ENCODE peak calls at places on chromosomes 5 and 9, in four cellular contexts. One of them, this sample, is unnamed. For H3K4me1 and H3K27me3, the result is how much of the 10 kb centered on the place peaks cover.

GRCh38 chr5:119418782-119419101 is 33.6 kb upstream of the HSD17B4 start:
- DNase-seq in thoracic aorta: no peak
- DNase-seq in small intestine: no peak
- DNase-seq in GM12878: no peak
- DNase-seq in this sample: no peak

GRCh38 chr9:129143031-129143441 is 31.8 kb downstream of the PTPA start:
- DNase-seq in small intestine: peak
- DNase-seq in thoracic aorta: no peak
- DNase-seq in GM12878: no peak
- DNase-seq in this sample: peak

GRCh38 chr5:150163547-150164059 is 3.0 kb upstream of the CDX1 start:
- DNase-seq in GM12878: no peak
- DNase-seq in small intestine: peak
- DNase-seq in thoracic aorta: no peak
- DNase-seq in this sample: peak

GRCh38 chr5:72355706-72356299 is 35.6 kb downstream of the PTCD2 start:
- DNase-seq in GM12878: no peak
- DNase-seq in small intestine: peak
- DNase-seq in thoracic aorta: no peak
- DNase-seq in this sample: peak

GRCh38 chr5:6780802-6781391 is 67.7 kb downstream of the TENT4A start:
- DNase-seq in small intestine: peak
- DNase-seq in thoracic aorta: no peak
- DNase-seq in GM12878: no peak
- DNase-seq in this sample: no peak

GRCh38 chr5:122473138-122473843 is 161.3 kb downstream of the SNCAIP start:
- DNase-seq in small intestine: no peak
- DNase-seq in GM12878: no peak
- DNase-seq in thoracic aorta: no peak
- DNase-seq in this sample: no peak

GRCh38 chr5:32780508-32780919 is 69.4 kb downstream of the NPR3 start:
- DNase-seq in thoracic aorta: no peak
- DNase-seq in small intestine: no peak
- DNase-seq in GM12878: no peak
- DNase-seq in this sample: no peak

GRCh38 chr5:19048750-19049149 is 939.2 kb downstream of the CDH18 start:
- DNase-seq in GM12878: no peak
- DNase-seq in small intestine: no peak
- DNase-seq in thoracic aorta: no peak
- DNase-seq in this sample: no peak

GRCh38 chr5:133526368-133526767 is 86.0 kb downstream of the FSTL4 start:
- DNase-seq in GM12878: no peak
- DNase-seq in thoracic aorta: no peak
- DNase-seq in small intestine: no peak
- DNase-seq in this sample: no peak

GRCh38 chr9:83403864-83404263 is 134.3 kb downstream of the FRMD3 start:
- DNase-seq in thoracic aorta: no peak
- DNase-seq in small intestine: no peak
- DNase-seq in GM12878: no peak
- DNase-seq in this sample: no peak

GRCh38 chr5:31948006-31948405 is 226.1 kb downstream of the GOLPH3 start:
- DNase-seq in thoracic aorta: no peak
- DNase-seq in GM12878: no peak
- DNase-seq in small intestine: no peak
- DNase-seq in this sample: no peak

GRCh38 chr5:37598665-37599064 is 219.5 kb downstream of the WDR70 start:
- DNase-seq in thoracic aorta: no peak
- DNase-seq in GM12878: no peak
- DNase-seq in small intestine: no peak
- DNase-seq in this sample: no peak

GRCh38 chr9:87605676-87606075 is 108.0 kb downstream of the DAPK1 start:
- DNase-seq in small intestine: no peak
- DNase-seq in GM12878: no peak
- DNase-seq in thoracic aorta: no peak
- DNase-seq in this sample: no peak

GRCh38 chr5:1545126-1545797 is 21.5 kb upstream of the LPCAT1 start:
- DNase-seq in small intestine: no peak
- DNase-seq in thoracic aorta: no peak
- DNase-seq in GM12878: no peak
- DNase-seq in this sample: peak

GRCh38 chr5:107400328-107400727 is 270.4 kb downstream of the EFNA5 start:
- DNase-seq in GM12878: no peak
- DNase-seq in small intestine: no peak
- DNase-seq in thoracic aorta: no peak
- DNase-seq in this sample: no peak

GRCh38 chr9:104872959-104873850 is 54.8 kb downstream of the ABCA1 start:
- DNase-seq in small intestine: no peak
- DNase-seq in thoracic aorta: no peak
- DNase-seq in GM12878: no peak
- DNase-seq in this sample: peak

GRCh38 chr9:34442770-34443169 is 15.6 kb downstream of the FAM219A start:
- DNase-seq in thoracic aorta: no peak
- DNase-seq in small intestine: no peak
- DNase-seq in GM12878: no peak
- DNase-seq in this sample: no peak
- H3K4me1 ChIP-seq in thoracic aorta: under half
- H3K4me1 ChIP-seq in small intestine: under half
- H3K4me1 ChIP-seq in GM12878: under half
- H3K4me1 ChIP-seq in this sample: under half

DNA sequence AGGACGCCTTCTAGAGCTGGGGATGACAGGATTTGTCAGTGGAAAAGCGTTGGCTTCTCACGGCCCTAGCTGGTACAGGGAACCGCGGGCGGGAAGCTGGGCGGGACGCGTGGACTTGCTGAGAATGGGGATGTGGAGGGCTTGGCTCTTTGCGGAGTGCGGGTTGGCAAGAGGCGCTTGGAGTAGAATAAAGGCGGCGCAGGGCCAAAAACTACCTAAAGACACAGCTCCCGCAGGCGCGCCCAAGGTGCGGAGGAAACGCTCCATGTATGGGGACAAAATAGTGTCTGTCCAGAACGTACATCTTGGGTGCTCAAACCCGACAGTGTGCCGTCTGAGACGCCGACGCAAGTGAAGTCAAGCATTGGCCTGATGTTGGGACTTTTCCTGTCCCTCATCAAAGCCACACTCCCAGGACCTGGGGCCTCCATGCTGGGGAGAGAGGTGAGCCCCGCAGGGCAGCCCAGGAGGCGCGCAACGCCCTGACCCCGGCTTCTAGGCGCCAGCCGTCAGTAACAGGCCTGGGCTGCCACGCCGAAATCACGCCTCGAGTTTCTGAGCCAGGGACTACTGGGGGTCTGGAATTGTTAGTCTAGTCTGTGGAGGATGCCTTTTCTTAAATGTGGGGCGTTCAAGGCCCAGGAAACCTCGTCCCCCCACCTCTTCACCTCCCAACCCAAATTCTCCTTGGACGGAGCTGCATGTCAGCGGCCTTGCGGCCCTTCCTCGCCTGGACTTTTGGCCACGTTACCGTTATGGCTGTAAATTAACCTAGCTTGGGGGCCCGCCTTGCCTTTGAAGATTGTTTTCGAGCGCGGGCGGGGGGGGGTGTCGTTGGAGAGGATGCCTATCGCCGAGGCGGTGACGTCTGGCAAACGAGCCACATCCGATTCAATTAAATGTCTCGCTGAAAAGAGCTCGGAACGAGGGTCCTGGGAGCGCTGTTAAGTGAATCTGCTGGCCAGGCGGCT is 1.8 kb upstream of the NKX2-5 start:
- DNase-seq in small intestine: no peak
- DNase-seq in GM12878: no peak
- DNase-seq in thoracic aorta: no peak
- DNase-seq in this sample: no peak
- H3K27me3 ChIP-seq in small intestine: under half
- H3K27me3 ChIP-seq in GM12878: under half
- H3K27me3 ChIP-seq in thoracic aorta: under half
- H3K27me3 ChIP-seq in this sample: under half

GRCh38 chr5:78823196-78823595 is 161.9 kb downstream of the ARSB start:
- DNase-seq in small intestine: no peak
- DNase-seq in GM12878: peak
- DNase-seq in thoracic aorta: no peak
- DNase-seq in this sample: no peak

GRCh38 chr5:78824826-78825225 is 160.3 kb downstream of the ARSB start:
- DNase-seq in thoracic aorta: no peak
- DNase-seq in GM12878: no peak
- DNase-seq in small intestine: no peak
- DNase-seq in this sample: no peak

GRCh38 chr5:78830647-78831046 is 154.5 kb downstream of the ARSB start:
- DNase-seq in GM12878: no peak
- DNase-seq in thoracic aorta: no peak
- DNase-seq in small intestine: no peak
- DNase-seq in this sample: no peak

GRCh38 chr5:78829811-78830499 is 155.2 kb downstream of the ARSB start:
- DNase-seq in GM12878: no peak
- DNase-seq in small intestine: no peak
- DNase-seq in thoracic aorta: peak
- DNase-seq in this sample: peak

GRCh38 chr5:78827725-78828124 is 157.4 kb downstream of the ARSB start:
- DNase-seq in small intestine: no peak
- DNase-seq in GM12878: no peak
- DNase-seq in thoracic aorta: no peak
- DNase-seq in this sample: no peak
- H3K4me3 ChIP-seq in small intestine: no peak
- H3K4me3 ChIP-seq in GM12878: no peak
- H3K4me3 ChIP-seq in thoracic aorta: no peak
- H3K4me3 ChIP-seq in this sample: no peak

DNA sequence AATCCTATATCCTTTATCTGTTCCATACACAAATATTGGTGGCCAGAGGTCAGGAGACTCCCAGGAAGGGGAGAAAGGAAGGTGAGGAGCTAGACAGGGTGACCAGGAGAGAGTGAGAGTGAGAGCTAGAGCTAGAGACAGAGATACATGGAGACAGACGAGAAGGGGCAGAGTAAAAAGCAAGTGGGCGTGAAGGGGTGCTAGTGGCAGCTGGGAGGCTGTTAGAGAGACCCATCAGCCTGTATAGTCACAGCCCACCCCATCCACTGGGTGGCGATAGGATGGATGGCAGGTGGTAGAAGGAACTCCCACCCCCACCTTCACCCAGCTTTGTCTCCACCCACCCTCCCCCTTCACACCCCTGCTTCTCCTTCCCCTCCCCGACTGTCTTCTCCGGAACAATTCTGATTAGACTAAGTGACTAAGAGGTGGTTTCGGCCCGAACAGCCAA is 32.8 kb downstream of the PCDH1 start:
- DNase-seq in GM12878: no peak
- DNase-seq in small intestine: peak
- DNase-seq in thoracic aorta: no peak
- DNase-seq in this sample: no peak
- H3K4me1 ChIP-seq in GM12878: under half
- H3K4me1 ChIP-seq in small intestine: under half
- H3K4me1 ChIP-seq in thoracic aorta: under half
- H3K4me1 ChIP-seq in this sample: under half

DNA sequence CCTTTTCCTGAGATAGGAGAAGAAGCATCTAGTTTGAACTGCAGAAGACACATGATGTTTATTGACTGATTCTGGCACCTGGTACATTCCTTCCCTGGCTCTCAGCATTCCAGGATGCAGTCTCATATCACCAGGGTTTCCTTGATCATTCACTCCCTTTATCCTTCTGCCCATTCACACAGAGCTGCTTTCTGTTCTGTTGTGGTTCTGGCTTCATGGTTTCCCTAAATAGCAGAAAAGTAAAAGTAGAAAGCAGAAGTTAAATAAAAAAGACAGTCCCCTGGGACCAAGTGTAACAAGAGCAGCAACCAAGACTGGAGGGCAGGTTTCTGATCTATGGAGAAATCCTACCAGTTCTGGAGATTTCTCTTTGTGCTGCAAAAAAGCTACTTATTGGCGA is 3.2 kb downstream of the IFNA8 start:
- DNase-seq in small intestine: no peak
- DNase-seq in GM12878: no peak
- DNase-seq in thoracic aorta: no peak
- DNase-seq in this sample: no peak
- H3K27me3 ChIP-seq in small intestine: under half
- H3K27me3 ChIP-seq in GM12878: under half
- H3K27me3 ChIP-seq in thoracic aorta: under half
- H3K27me3 ChIP-seq in this sample: under half

DNA sequence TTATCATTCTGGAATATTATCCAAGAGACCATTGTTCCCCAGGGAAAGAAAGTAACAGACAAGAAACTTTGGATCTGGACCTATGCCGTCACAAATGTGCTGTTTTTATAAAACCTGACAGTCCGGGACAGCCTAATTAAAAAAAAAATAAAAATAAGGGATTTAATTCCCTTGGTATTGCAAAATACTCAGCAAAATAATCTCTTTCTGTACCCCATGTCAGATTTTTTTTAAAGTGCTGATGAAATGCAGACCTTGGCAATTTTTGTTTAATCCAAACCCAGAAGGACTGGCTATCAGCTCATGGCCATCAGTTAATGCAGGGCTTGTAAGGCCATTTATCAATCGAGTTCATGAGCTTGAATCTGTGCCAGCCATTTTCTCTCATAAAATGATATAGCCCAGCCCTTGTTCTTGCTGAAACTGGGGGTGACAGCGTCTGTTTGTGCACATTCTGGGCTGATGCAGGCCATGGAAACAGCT is 162.7 kb upstream of the S1PR3 start:
- DNase-seq in small intestine: no peak
- DNase-seq in thoracic aorta: no peak
- DNase-seq in GM12878: no peak
- DNase-seq in this sample: no peak
- H3K4me3 ChIP-seq in small intestine: no peak
- H3K4me3 ChIP-seq in thoracic aorta: no peak
- H3K4me3 ChIP-seq in GM12878: no peak
- H3K4me3 ChIP-seq in this sample: no peak